ENCODE peak calls at places on chromosomes 3 and 15, in four cellular contexts. Y, F, E and M are unnamed samples.

GRCh38 chr3:33075996-33076395 is 20.9 kb downstream of the GLB1 start:
- DNase-seq in F (no peak), Y (no peak), E (no peak), M (no peak)

GRCh38 chr3:39166134-39166710 is 12.8 kb upstream of the CSRNP1 start:
- DNase-seq in E (peak; percentile 94), F (no peak), Y (no peak), M (peak; percentile 54)

GRCh38 chr15:66269326-66270090 is 16.0 kb upstream of the MEGF11 start:
- DNase-seq in E (peak; percentile 55), F (no peak), Y (no peak), M (peak; percentile 92)

GRCh38 chr15:89429986-89430385 is 66.4 kb downstream of the RHCG start:
- DNase-seq in E (no peak), Y (no peak), F (no peak), M (no peak)

GRCh38 chr3:46102059-46102779 is 74.9 kb upstream of the XCR1 start:
- DNase-seq in F (no peak), Y (no peak), E (no peak), M (peak; percentile 56)

GRCh38 chr3:14410501-14411165 is 8.2 kb downstream of the SLC6A6 start:
- DNase-seq in Y (peak; percentile 87), F (no peak), E (peak; percentile 18), M (peak; percentile 97)

GRCh38 chr3:152241142-152242067 is 27.3 kb upstream of the MBNL1 start:
- DNase-seq in E (peak; percentile 57), F (no peak), Y (no peak), M (peak; percentile 82)

GRCh38 chr3:4938583-4938982 is 40.7 kb upstream of the BHLHE40 start:
- DNase-seq in F (no peak), Y (no peak), E (no peak), M (no peak)

GRCh38 chr15:62847900-62848489 is 194.6 kb upstream of the TPM1 start:
- DNase-seq in E (peak; percentile 65), F (no peak), Y (peak; percentile 79), M (peak; percentile 64)

GRCh38 chr15:34821907-34822306 is 26.6 kb upstream of the ACTC1 start:
- DNase-seq in Y (no peak), F (no peak), E (no peak), M (no peak)

GRCh38 chr15:92079647-92080255 is 226.2 kb downstream of the SLCO3A1 start:
- DNase-seq in E (no peak), F (no peak), Y (no peak), M (no peak)

GRCh38 chr15:79243723-79244122 is 38.8 kb upstream of the ANKRD34C start:
- DNase-seq in Y (no peak), E (no peak), F (no peak), M (no peak)

GRCh38 chr15:88872106-88872505 is 23.2 kb downstream of the HAPLN3 start:
- DNase-seq in Y (no peak), E (no peak), F (no peak), M (no peak)

GRCh38 chr3:120432105-120432860 is 18.5 kb downstream of the FSTL1 start:
- DNase-seq in E (no peak), Y (no peak), F (no peak), M (no peak)

GRCh38 chr15:64151727-64152506 is at the start of gene SNX22:
- DNase-seq in E (peak; percentile 6), Y (no peak), F (no peak), M (no peak)

GRCh38 chr15:57555270-57555669 is 36.4 kb upstream of the MYZAP start:
- DNase-seq in E (peak; percentile 74), Y (no peak), F (no peak), M (no peak)

GRCh38 chr3:129352045-129352444 is 73.4 kb downstream of the HMCES start:
- DNase-seq in F (no peak), Y (peak; percentile 35), E (no peak), M (no peak)

GRCh38 chr15:76714950-76715349 is 190.2 kb downstream of the SCAPER start:
- DNase-seq in F (no peak), E (no peak), Y (no peak), M (no peak)

GRCh38 chr3:137263982-137264777 is 306.4 kb downstream of the IL20RB start:
- DNase-seq in Y (no peak), E (no peak), F (no peak), M (no peak)

GRCh38 chr3:137259089-137259488 is 301.3 kb downstream of the IL20RB start:
- DNase-seq in Y (no peak), F (no peak), E (no peak), M (no peak)

DNA sequence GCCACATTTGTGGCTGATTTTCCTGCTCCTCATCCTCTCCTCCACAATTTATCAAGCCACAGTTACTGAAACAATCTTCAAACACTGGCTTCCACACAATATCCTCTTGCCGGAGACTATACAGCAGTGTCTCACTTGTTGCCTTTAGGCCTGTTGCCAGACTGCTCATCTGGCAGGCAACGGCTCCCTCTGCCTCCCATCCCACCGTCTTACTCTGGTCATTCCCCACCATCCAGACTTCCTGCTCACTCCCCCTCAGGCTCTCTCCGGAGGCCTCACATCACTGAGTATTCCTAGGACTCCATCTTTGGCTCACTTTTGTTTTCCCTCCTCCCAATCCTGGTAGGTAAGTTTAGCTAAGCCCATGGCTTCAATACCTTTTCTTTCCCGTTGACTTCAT is 301.9 kb downstream of the IL20RB start:
- DNase-seq in Y (no peak), E (no peak), F (no peak), M (no peak)
- TF ChIP-seq MYC in Y (no peak), E (no peak), F (no peak), M (no peak)

GRCh38 chr15:39850436-39850835 is 67.8 kb upstream of the FSIP1 start:
- DNase-seq in F (no peak), Y (no peak), E (peak; percentile 52), M (no peak)
- TF ChIP-seq POLR2A in F (no peak), Y (no peak), E (no peak), M (no peak)

GRCh38 chr3:112233083-112233482 is 60.9 kb downstream of the SLC9C1 start:
- DNase-seq in F (no peak), E (no peak), Y (no peak), M (no peak)
- TF ChIP-seq MYC in F (no peak), E (no peak), Y (no peak), M (no peak)

DNA sequence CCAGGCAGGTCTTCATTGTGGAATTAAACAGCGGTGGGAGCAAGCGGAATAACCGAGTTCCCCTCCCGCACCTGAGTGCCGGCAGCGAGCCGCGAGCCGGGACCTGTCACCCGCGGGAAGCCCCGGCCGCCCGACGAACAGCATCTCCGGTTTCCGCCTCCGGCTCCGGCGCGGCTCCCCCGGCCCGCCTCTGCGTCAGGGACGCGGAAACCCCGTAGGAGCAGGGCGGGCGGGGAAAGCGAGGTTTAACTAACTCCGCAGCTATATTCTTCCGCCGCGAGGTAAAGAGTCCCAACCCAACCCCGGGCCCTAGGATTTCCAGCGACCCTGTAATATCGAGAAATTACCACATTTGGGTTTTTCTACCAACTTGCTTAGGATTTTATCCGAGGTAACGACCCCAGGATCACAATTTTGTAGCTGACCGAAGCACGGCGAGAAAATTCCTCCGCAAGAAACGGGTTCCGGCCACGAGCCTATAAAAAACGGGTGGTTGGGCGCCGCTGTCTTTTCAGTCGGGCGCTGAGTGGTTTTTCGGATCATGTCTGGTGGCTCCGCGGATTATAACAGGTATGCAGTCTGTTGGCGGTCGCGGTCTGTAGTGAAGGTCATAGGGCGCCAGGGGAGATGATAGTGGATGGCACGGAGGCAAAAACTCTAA is at the start of gene EIF4A2:
- DNase-seq in E (peak; percentile 86), Y (peak; percentile 71), F (no peak), M (peak; percentile 91)
- TF ChIP-seq POLR2A in E (peak; percentile 99), Y (peak; percentile 96), F (peak; percentile 92), M (peak; percentile 97)

DNA sequence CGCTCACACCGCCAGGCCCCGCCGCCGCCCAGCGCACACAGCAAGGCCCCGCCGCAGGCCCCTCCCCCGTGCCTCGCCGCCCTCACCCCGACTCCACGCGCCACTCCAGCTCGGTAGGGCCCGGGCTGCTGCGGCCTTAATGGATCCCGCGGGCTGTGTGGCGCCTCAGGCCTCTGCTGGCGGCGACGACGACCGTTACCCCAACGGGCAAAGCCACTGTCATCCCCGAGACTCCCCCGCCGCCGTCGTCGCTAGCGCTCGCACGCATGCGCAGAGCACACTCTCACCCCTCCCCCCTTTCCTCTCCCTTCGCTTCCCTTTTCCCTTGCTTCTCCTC is at the start of gene MSL2:
- DNase-seq in E (no peak), F (no peak), Y (no peak), M (no peak)
- TF ChIP-seq MYC in E (no peak), F (no peak), Y (no peak), M (peak; percentile 26)

GRCh38 chr15:82046668-82047492 is 1.1 kb upstream of the MEX3B start:
- DNase-seq in E (peak; percentile 94), F (no peak), Y (peak; percentile 94), M (peak; percentile 92)
- TF ChIP-seq POLR2A in E (peak; percentile 79), F (no peak), Y (peak; percentile 88), M (peak; percentile 80)

DNA sequence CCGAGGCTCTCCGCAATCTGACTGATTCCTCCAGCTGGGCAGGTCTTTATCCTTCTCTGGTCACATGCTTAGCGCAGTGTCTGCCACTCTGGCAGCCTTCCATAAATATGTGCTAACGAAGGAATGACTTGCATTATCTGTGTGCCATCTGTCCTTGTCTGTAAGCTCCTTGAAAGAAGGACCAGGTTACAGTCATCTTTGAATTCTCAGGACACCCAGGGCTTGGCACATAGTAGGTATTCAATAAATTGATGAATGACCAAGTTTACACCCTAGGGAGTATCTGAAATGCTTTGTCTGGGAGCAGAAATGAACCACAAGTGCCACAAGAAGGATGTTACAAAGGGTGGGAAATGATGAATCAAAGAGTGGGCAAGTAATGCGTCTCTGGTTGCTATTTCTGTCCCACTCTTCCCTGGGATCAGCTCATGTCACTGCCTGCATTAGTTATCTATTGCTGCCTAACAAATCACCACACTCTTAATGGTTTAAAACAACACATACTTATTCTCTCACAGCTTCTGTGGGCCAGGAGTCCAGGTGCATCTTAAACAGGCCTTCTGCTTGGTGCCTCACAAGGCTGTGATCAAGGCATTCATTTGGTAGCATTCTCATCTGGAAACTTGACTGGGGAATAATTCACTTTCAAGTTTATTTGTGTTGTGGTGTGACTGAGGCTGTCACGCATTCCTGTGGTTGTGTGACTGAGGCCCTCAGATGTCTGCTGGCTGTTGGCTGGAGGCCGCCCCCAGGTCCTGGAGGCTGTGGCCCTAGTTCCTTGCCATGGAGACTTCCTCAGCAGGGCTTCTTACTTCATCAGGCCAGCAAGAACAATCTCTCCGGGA is 16.6 kb upstream of the FAM3D start:
- DNase-seq in E (no peak), Y (no peak), F (peak; percentile 42), M (peak; percentile 9)
- TF ChIP-seq MYC in E (no peak), Y (no peak), F (no peak), M (no peak)

GRCh38 chr3:28036599-28037575 is 204.5 kb upstream of the CMC1 start:
- DNase-seq in F (no peak), E (no peak), Y (no peak), M (no peak)

GRCh38 chr3:28028554-28028953 is 212.9 kb upstream of the CMC1 start:
- DNase-seq in F (no peak), Y (no peak), E (no peak), M (no peak)

DNA sequence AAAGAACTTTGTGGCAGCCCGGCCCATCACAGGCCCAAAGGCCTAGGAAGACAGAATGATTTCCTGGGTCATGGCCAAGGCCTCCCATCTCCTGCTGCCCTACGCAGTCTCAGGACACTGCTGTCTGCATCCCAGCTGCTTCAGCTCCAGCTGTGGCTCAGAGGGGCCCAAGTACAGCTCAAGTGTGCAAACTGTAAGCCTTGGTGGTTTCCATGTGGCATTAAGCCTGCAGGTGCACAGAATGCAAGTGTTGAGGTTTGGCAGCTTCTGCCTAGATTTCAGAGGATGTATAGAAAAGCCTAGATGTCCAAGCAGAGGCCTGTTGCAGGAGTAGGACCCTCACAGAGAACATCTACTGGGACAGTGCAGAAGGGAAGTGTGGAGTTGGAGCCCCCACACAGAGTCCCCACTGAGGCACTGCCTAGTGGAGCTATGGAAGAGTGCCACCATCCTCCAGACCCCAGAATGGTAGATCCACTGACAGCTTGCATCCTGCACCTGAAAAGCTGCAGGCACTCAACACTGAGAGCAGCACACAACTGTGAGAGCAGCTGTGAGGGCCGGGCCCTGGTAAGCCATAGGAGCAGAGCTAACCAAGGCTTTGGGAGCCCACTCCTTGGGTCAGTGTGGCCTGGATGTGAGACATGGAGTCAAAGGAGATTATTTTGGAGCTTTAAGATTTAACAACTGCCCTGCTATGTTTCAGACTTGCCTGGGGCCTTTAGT is 208.2 kb upstream of the CMC1 start:
- DNase-seq in F (no peak), E (no peak), Y (no peak), M (no peak)
- TF ChIP-seq POLR2A in F (no peak), E (no peak), Y (no peak), M (no peak)